ENCODE peak calls at places on chromosomes 16 and 17, in seven cellular contexts. X is CD8-positive, alpha-beta memory T cell; E is esophagus squamous epithelium; T is T-cell; A is HCEC 1CT; Y is globus pallidus; Q is HAP-1. G is an unnamed sample.

GRCh38 chr17:74296548-74296936 is 22.5 kb downstream of the DNAI2 start:
- DNase-seq in X (no peak), E (no peak), T (peak; percentile 28), A (no peak), Y (peak; percentile 91), Q (peak; percentile 10), G (peak; percentile 80)

GRCh38 chr17:3691539-3692166 is 4.3 kb downstream of the P2RX5 start:
- DNase-seq in X (no peak), E (no peak), T (no peak), A (no peak), Y (no peak), Q (no peak), G (no peak)

GRCh38 chr16:1884155-1884760 is 12.3 kb upstream of the MEIOB start:
- DNase-seq in X (no peak), E (no peak), T (no peak), A (no peak), Y (no peak), Q (peak; percentile 28), G (no peak)

GRCh38 chr16:85912271-85912974 is 13.5 kb downstream of the IRF8 start:
- DNase-seq in X (no peak), E (no peak), T (no peak), A (no peak), Y (no peak), Q (peak; percentile 93), G (no peak)

GRCh38 chr16:46591257-46591656 is 29.9 kb downstream of the SHCBP1 start:
- DNase-seq in X (no peak), E (no peak), T (no peak), A (no peak), Y (no peak), Q (no peak), G (no peak)

GRCh38 chr16:46753015-46753414 is 4.9 kb upstream of the MYLK3 start:
- DNase-seq in X (no peak), E (no peak), T (no peak), A (no peak), Y (no peak), Q (no peak), G (no peak)

GRCh38 chr17:3944485-3945388 is 19.5 kb downstream of the ATP2A3 start:
- DNase-seq in X (peak; percentile 42), E (no peak), T (no peak), A (no peak), Y (peak; percentile 22), Q (no peak), G (no peak)

GRCh38 chr16:81778861-81779539 is at the start of gene PLCG2:
- DNase-seq in X (peak; percentile 70), E (peak; percentile 26), T (peak; percentile 65), A (peak; percentile 25), Y (peak; percentile 17), Q (peak; percentile 56), G (peak; percentile 31)

GRCh38 chr17:27533874-27534815 is 77.9 kb downstream of the KSR1 start:
- DNase-seq in X (no peak), E (no peak), T (no peak), A (peak; percentile 71), Y (no peak), Q (no peak), G (peak; percentile 85)

GRCh38 chr17:63189082-63189481 is 223.0 kb downstream of the TANC2 start:
- DNase-seq in X (no peak), E (no peak), T (no peak), A (peak; percentile 86), Y (no peak), Q (no peak), G (peak; percentile 37)

GRCh38 chr17:15447928-15448579 is 19.4 kb downstream of the CDRT4 start:
- DNase-seq in X (no peak), E (no peak), T (no peak), A (no peak), Y (no peak), Q (no peak), G (no peak)

GRCh38 chr17:7383742-7384488 is 3.0 kb downstream of the TNK1 start:
- DNase-seq in X (peak; percentile 74), E (no peak), T (peak; percentile 66), A (no peak), Y (no peak), Q (no peak), G (no peak)

GRCh38 chr16:20316715-20317114 is 10.6 kb downstream of the GP2 start:
- DNase-seq in X (no peak), E (no peak), T (no peak), A (no peak), Y (no peak), Q (no peak), G (no peak)

G was measured in A172.